ENCODE peak calls at places on chromosomes 11 and 22, in four cellular contexts. A, L, P and W are unnamed samples.
A peak's percentile ranks its signal among the peaks of the same experiment; 100 is the strongest.

GRCh38 chr11:34890089-34890488 is 26.1 kb downstream of the APIP start:
- DNase-seq in A (no peak), L (no peak), P (no peak), W (no peak)

GRCh38 chr22:49146511-49146910 is 681.2 kb downstream of the BRD1 start:
- DNase-seq in A (no peak), L (no peak), P (no peak), W (no peak)

GRCh38 chr11:99241059-99241458 is 220.3 kb downstream of the CNTN5 start:
- DNase-seq in A (no peak), L (no peak), P (no peak), W (no peak)

GRCh38 chr11:79506734-79507344 is 66.0 kb upstream of the TENM4 start:
- DNase-seq in A (no peak), L (no peak), P (no peak), W (no peak)

GRCh38 chr11:95296621-95297025 is 65.6 kb upstream of the SESN3 start:
- DNase-seq in A (no peak), L (no peak), P (no peak), W (no peak)

GRCh38 chr11:73275381-73275750 is 3.2 kb downstream of the P2RY6 start:
- DNase-seq in A (no peak), L (no peak), P (peak; percentile 10), W (no peak)

GRCh38 chr11:124917115-124917637 is 1.9 kb upstream of the HEPN1 start:
- DNase-seq in A (no peak), L (no peak), P (no peak), W (no peak)

GRCh38 chr11:82981852-82982251 is 80.3 kb downstream of the DDIAS start:
- DNase-seq in A (no peak), L (no peak), P (no peak), W (no peak)

GRCh38 chr11:24286238-24286637 is 210.6 kb upstream of the LUZP2 start:
- DNase-seq in A (no peak), L (no peak), P (no peak), W (no peak)

GRCh38 chr22:39520874-39521857 is 804 bp downstream of the ATF4 start:
- DNase-seq in A (peak; percentile 79), L (no peak), P (peak; percentile 92), W (no peak)

GRCh38 chr22:33049125-33049729 is 9.0 kb downstream of the SYN3 start:
- DNase-seq in A (peak; percentile 79), L (peak; percentile 44), P (peak; percentile 74), W (peak; percentile 46)

GRCh38 chr11:27998552-27998951 is 109.4 kb downstream of the KIF18A start:
- DNase-seq in A (no peak), L (no peak), P (no peak), W (no peak)

GRCh38 chr11:36609383-36609782 is 11.3 kb upstream of the RAG2 start:
- DNase-seq in A (no peak), L (no peak), P (no peak), W (no peak)
- H3K4me1 ChIP-seq in A (no peaks in the 10 kb centered on the region), L (no peaks in the 10 kb centered on the region), P (no peaks in the 10 kb centered on the region), W (no peaks in the 10 kb centered on the region)

GRCh38 chr11:107092667-107093066 is 74.4 kb upstream of the GUCY1A2 start:
- DNase-seq in A (no peak), L (no peak), P (no peak), W (no peak)
- H3K4me1 ChIP-seq in A (no peaks in the 10 kb centered on the region), L (no peaks in the 10 kb centered on the region), P (no peaks in the 10 kb centered on the region), W (no peaks in the 10 kb centered on the region)

DNA sequence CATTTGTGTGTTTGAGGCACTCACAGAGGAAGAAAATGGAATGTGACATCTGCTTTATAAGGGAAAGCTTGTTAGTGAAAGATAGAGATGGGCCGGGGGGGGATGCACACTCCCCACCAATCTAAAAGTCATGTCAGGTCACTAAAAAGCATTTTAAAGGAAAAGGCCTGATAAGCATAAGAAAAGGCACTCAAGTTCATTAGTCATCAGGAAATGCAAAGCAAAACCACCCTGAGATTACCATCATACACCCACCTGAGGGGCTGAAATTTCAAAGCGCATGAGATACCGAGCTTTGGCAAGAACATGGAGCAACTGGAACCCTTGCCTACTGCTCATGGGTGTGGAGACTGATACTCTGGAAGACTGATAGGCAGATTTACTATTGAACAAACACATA is 77.9 kb upstream of the ANO1 start:
- DNase-seq in A (no peak), L (no peak), P (no peak), W (no peak)
- H3K4me1 ChIP-seq in A (no peaks in the 10 kb centered on the region), L (peaks cover 7% of the 10 kb centered on the region), P (no peaks in the 10 kb centered on the region), W (no peaks in the 10 kb centered on the region)

DNA sequence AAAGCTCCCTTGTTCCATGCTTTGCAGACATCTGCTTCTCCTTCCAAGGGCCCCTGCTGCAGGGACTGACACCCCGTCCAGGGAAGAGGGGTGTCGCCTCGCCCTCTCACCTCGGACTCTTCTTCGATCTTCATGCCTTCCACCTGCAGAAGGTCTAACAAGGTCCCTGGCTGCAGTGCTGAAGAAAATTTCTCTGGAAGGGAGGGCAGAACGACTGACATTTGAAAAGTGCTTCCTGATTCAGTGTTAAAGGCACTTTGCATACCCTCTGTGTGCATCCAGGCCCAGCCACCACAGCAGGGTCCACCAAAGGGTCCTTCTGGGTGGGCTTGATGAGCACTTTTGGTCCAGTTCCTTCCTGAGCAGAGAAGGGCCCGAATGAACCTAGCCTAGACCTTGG is 28.1 kb downstream of the VPS37C start:
- DNase-seq in A (no peak), L (no peak), P (peak; percentile 39), W (no peak)
- H3K4me1 ChIP-seq in A (no peaks in the 10 kb centered on the region), L (peaks cover 13% of the 10 kb centered on the region), P (peaks cover 10% of the 10 kb centered on the region), W (peaks cover 8% of the 10 kb centered on the region)

DNA sequence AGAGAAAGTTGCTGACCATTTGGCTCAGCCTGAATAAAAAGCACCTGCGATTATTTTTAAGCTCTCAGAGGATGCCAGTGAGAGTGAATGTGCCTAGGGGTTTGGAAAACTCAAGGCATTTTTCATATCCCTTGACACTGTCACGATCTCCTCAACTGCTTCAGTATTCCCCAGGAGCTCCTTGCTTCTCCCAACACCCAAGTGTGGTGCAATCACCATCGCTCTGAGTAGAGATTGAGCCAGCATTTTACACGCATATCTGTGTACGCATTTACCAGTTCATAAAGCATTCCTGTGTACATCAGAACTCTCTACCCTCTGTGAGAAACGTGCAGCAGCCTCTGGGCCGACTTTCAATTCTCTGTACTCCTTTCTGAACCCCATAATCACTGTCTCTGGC is 1.3 kb downstream of the SRRD start:
- DNase-seq in A (no peak), L (no peak), P (no peak), W (no peak)
- H3K4me1 ChIP-seq in A (no peaks in the 10 kb centered on the region), L (peaks cover 15% of the 10 kb centered on the region), P (peaks cover 46% of the 10 kb centered on the region), W (peaks cover 25% of the 10 kb centered on the region)

DNA sequence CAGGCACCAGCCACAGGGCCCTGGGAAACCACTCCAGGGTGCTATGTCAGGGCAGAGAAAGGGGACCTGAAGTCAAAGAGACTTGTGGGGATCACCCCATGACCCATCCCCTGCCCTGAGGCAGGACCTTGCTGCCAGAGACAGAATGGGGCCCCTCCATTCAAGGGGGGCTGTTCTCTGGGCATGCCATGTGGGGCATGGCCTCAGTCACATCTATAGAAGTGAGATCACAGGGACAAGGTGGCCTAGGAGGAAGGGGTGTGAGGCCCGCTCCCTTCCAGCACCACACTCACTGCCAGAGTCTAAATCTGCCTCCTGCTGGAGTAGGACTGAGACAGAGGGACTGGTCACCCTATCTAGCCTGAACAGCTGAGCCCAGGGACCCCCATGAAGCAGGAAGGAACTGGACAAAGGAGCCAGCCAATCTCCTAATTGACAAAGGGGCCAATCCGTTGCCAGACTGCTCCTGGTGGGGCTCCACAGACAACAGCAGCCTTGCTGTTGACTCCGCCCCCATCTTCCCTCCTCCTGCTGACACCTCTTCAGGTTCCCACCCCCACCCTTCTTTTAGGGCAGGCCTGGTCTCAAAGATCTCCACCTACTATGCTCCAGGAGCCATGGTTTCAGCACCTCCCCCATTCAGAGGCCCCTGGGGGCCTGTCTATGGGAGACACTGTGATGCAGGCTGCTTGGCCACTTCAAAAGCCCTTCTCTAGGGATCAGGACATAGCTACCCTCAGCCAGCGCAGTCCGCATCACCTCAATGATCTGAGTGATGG is 26.0 kb downstream of the NEAT1 start:
- DNase-seq in A (peak; percentile 56), L (no peak), P (no peak), W (no peak)
- H3K4me1 ChIP-seq in A (no peaks in the 10 kb centered on the region), L (peaks cover 21% of the 10 kb centered on the region), P (peaks cover 4% of the 10 kb centered on the region), W (peaks cover 67% of the 10 kb centered on the region)

DNA sequence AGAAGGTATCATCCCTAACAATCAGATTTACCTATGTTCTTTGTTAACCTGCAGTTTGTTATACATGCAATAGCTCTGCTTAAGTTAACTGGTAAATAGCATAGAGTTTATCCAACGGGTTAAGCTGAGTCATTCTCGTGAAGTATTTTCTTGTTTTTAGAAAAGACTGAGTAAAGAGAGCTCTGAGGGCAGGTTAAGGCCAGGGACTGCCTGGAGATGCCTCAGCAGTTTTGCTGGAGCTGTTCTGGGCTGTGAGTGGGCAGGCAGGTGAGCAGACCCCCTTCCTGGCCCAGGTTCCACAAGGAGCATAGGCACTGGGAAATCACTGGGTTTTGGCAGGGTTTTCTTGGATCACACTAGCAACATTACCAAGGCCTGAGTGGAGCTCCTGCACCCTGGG is 27.0 kb downstream of the IRAG1 start:
- DNase-seq in A (no peak), L (no peak), P (no peak), W (no peak)
- H3K4me1 ChIP-seq in A (no peaks in the 10 kb centered on the region), L (peaks cover 99% of the 10 kb centered on the region), P (peaks cover 31% of the 10 kb centered on the region), W (peaks cover 27% of the 10 kb centered on the region)

GRCh38 chr22:17915188-17915587 is 109.2 kb downstream of the MICAL3 start:
- DNase-seq in A (no peak), L (no peak), P (no peak), W (no peak)

GRCh38 chr22:17914474-17914873 is 109.9 kb downstream of the MICAL3 start:
- DNase-seq in A (no peak), L (no peak), P (no peak), W (no peak)

GRCh38 chr22:17917490-17917983 is 106.8 kb downstream of the MICAL3 start:
- DNase-seq in A (no peak), L (no peak), P (no peak), W (no peak)

GRCh38 chr22:17916226-17916889 is 108.0 kb downstream of the MICAL3 start:
- DNase-seq in A (no peak), L (no peak), P (no peak), W (no peak)

GRCh38 chr22:17915676-17916075 is 108.7 kb downstream of the MICAL3 start:
- DNase-seq in A (no peak), L (no peak), P (no peak), W (no peak)
- H3K4me1 ChIP-seq in A (peaks cover 3% of the 10 kb centered on the region), L (peaks cover 48% of the 10 kb centered on the region), P (peaks cover 32% of the 10 kb centered on the region), W (peaks cover 9% of the 10 kb centered on the region)

GRCh38 chr11:78416285-78417174 is 1.1 kb downstream of the GAB2 start:
- DNase-seq in A (peak; percentile 87), L (peak; percentile 27), P (peak; percentile 93), W (peak; percentile 67)
- H3K4me1 ChIP-seq in A (no peaks in the 10 kb centered on the region), L (peaks cover 19% of the 10 kb centered on the region), P (peaks cover 44% of the 10 kb centered on the region), W (peaks cover 34% of the 10 kb centered on the region)